ENCODE peak calls at places on chromosome 1, in seven cellular contexts. B is CD8-positive, alpha-beta memory T cell; Y is HCT116; P is lower lobe of right lung; X is psoas muscle; N is K562; M is CD8-positive, alpha-beta T cell. R is an unnamed sample.

GRCh38 chr1:222880586-222880985 is 65.7 kb downstream of the DISP1 start:
- DNase-seq in B (no peak), Y (peak; percentile 34), P (no peak), X (no peak), N (no peak), M (no peak), R (peak; percentile 10)

GRCh38 chr1:23984417-23985186 is 4.5 kb upstream of the SRSF10 start:
- DNase-seq in B (no peak), Y (no peak), P (no peak), X (no peak), N (no peak), M (no peak), R (no peak)

GRCh38 chr1:222384536-222384935 is 163.4 kb downstream of the HHIPL2 start:
- DNase-seq in B (no peak), Y (no peak), P (no peak), X (no peak), N (no peak), M (no peak), R (no peak)

GRCh38 chr1:222843434-222844107 is 28.7 kb downstream of the DISP1 start:
- DNase-seq in B (no peak), Y (no peak), P (no peak), X (no peak), N (no peak), M (no peak), R (no peak)

GRCh38 chr1:44707959-44708831 is 22.8 kb downstream of the RNU5D-1 start:
- DNase-seq in B (no peak), Y (peak; percentile 53), P (no peak), X (no peak), N (peak; percentile 68), M (no peak), R (peak; percentile 62)

GRCh38 chr1:227759345-227760300 is 24.4 kb downstream of the SNAP47 start:
- DNase-seq in B (no peak), Y (no peak), P (no peak), X (peak; percentile 79), N (no peak), M (no peak), R (peak; percentile 95)

GRCh38 chr1:213335084-213335483 is 284.0 kb downstream of the RPS6KC1 start:
- DNase-seq in B (no peak), Y (no peak), P (no peak), X (no peak), N (no peak), M (no peak), R (no peak)

GRCh38 chr1:167532375-167532774 is 14.0 kb upstream of the CD247 start:
- DNase-seq in B (no peak), Y (no peak), P (no peak), X (no peak), N (no peak), M (no peak), R (no peak)

GRCh38 chr1:118618618-118619340 is 369.4 kb downstream of the TBX15 start:
- DNase-seq in B (no peak), Y (no peak), P (no peak), X (no peak), N (no peak), M (no peak), R (no peak)

GRCh38 chr1:1308756-1309524 is 543 bp downstream of the PUSL1 start:
- DNase-seq in B (no peak), Y (no peak), P (peak; percentile 66), X (peak; percentile 56), N (no peak), M (no peak), R (no peak)

GRCh38 chr1:30718636-30719405 is 4.6 kb downstream of the MATN1 start:
- DNase-seq in B (peak; percentile 78), Y (peak; percentile 91), P (peak; percentile 85), X (peak; percentile 77), N (peak; percentile 81), M (peak; percentile 77), R (peak; percentile 91)

GRCh38 chr1:48555271-48555670 is 83.3 kb upstream of the SPATA6 start:
- DNase-seq in B (no peak), Y (no peak), P (no peak), X (no peak), N (no peak), M (no peak), R (no peak)

GRCh38 chr1:109639063-109639840 is 16.6 kb upstream of the GSTM4 start:
- DNase-seq in B (no peak), Y (no peak), P (no peak), X (no peak), N (no peak), M (no peak), R (no peak)

GRCh38 chr1:202733251-202733650 is 23.0 kb upstream of the SYT2 start:
- DNase-seq in B (no peak), Y (no peak), P (no peak), X (no peak), N (no peak), M (no peak), R (no peak)

GRCh38 chr1:156104065-156104810 is 10.3 kb upstream of the LMNA start:
- DNase-seq in B (peak; percentile 60), Y (no peak), P (peak; percentile 85), X (peak; percentile 63), N (no peak), M (no peak), R (peak; percentile 83)

GRCh38 chr1:8856689-8857412 is 21.6 kb downstream of the ENO1 start:
- DNase-seq in B (no peak), Y (no peak), P (no peak), X (no peak), N (no peak), M (no peak), R (no peak)

GRCh38 chr1:172742599-172743500 is 83.9 kb downstream of the FASLG start:
- DNase-seq in B (no peak), Y (peak; percentile 49), P (no peak), X (no peak), N (peak; percentile 36), M (no peak), R (no peak)

GRCh38 chr1:172719694-172720138 is 60.8 kb downstream of the FASLG start:
- DNase-seq in B (no peak), Y (peak; percentile 39), P (no peak), X (no peak), N (peak; percentile 56), M (no peak), R (no peak)

GRCh38 chr1:221741364-221741970 is 422 bp downstream of the DUSP10 start:
- DNase-seq in B (peak; percentile 8), Y (no peak), P (peak; percentile 66), X (peak; percentile 26), N (peak; percentile 41), M (no peak), R (no peak)

GRCh38 chr1:169312084-169312954 is 55.3 kb downstream of the NME7 start:
- DNase-seq in B (peak; percentile 3), Y (peak; percentile 90), P (no peak), X (no peak), N (peak; percentile 73), M (peak; percentile 41), R (peak; percentile 78)

GRCh38 chr1:89687254-89687653 is 54.3 kb downstream of the LRRC8C start:
- DNase-seq in B (no peak), Y (no peak), P (no peak), X (no peak), N (no peak), M (no peak), R (no peak)
- H3K4me1 ChIP-seq in B (peaks cover 11% of the 10 kb centered on the region), Y (no peaks in the 10 kb centered on the region), P (peaks cover 10% of the 10 kb centered on the region), X (no peaks in the 10 kb centered on the region), N (peaks cover 5% of the 10 kb centered on the region), M (peaks cover 22% of the 10 kb centered on the region), R (peaks cover 9% of the 10 kb centered on the region)

GRCh38 chr1:194830387-194830786 is 1644.0 kb upstream of the B3GALT2 start:
- DNase-seq in B (no peak), Y (no peak), P (no peak), X (no peak), N (no peak), M (no peak), R (no peak)
- H3K4me1 ChIP-seq in B (no peaks in the 10 kb centered on the region), Y (peaks cover 15% of the 10 kb centered on the region), P (no peaks in the 10 kb centered on the region), X (no peaks in the 10 kb centered on the region), N (no peaks in the 10 kb centered on the region), M (no peaks in the 10 kb centered on the region), R (no peaks in the 10 kb centered on the region)

DNA sequence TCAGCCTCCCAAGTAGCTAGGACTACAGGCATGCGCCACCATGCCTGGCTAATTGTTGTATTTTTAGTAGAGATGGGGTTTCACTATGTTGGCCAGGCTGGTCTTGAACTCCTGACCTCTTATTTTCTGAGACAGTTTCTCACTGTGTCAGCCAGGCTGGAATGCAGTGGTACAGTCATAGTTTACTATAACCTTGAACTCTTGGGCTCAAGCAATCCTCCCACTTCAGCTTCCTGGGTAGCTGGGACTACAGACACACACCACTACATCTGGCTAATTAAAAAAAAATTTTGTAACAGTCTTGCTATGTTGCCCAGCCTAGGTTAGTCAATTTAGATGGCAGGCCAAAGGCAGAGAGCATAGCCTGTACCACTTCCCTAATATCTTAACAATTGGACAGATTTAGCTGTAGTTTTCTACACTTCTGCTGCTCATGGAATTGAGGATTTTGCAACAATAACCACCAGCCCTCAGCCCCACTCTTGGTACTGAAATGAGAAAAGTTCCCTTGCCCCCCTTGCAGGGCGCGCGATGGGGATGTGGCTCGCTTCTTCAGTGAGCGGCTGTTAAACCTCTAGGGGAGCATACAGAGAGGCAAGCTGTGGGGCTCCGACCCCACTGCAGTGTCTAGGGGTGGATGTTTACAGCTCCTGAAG is 35.0 kb upstream of the PTGFRN start:
- DNase-seq in B (no peak), Y (no peak), P (no peak), X (no peak), N (no peak), M (no peak), R (no peak)
- H3K4me1 ChIP-seq in B (peaks cover 29% of the 10 kb centered on the region), Y (peaks cover 22% of the 10 kb centered on the region), P (peaks cover 24% of the 10 kb centered on the region), X (peaks cover 20% of the 10 kb centered on the region), N (peaks cover 35% of the 10 kb centered on the region), M (peaks cover 34% of the 10 kb centered on the region), R (peaks cover 12% of the 10 kb centered on the region)

DNA sequence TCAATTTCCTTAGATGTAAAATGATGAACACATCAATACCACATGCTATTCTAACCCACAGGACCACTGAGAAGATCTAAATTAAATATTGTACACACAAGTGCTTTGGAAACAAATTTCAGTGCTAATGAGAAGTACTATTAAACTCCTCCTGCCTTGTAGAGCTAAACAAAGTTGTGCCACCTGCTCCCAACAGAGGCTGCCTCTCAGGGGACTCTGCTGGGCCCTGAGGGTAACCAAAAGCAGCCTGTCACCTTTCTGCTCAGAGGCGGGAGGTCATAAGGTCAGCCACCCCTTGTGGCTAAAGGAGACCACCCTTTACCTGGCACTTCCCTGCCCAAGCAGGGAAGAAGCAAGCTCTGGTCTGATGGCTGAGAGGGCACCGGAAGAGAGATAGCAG is 6.3 kb downstream of the SLC9A1 start:
- DNase-seq in B (no peak), Y (no peak), P (no peak), X (no peak), N (no peak), M (no peak), R (no peak)
- H3K4me1 ChIP-seq in B (peaks cover 31% of the 10 kb centered on the region), Y (peaks cover 42% of the 10 kb centered on the region), P (peaks cover 82% of the 10 kb centered on the region), X (peaks cover 86% of the 10 kb centered on the region), N (peaks cover 29% of the 10 kb centered on the region), M (peaks cover 47% of the 10 kb centered on the region), R (peaks cover 31% of the 10 kb centered on the region)

GRCh38 chr1:41672173-41672572 is 187.7 kb upstream of the EDN2 start:
- DNase-seq in B (no peak), Y (peak; percentile 52), P (no peak), X (no peak), N (peak; percentile 33), M (no peak), R (peak; percentile 77)
- H3K4me1 ChIP-seq in B (peaks cover 79% of the 10 kb centered on the region), Y (peaks cover 52% of the 10 kb centered on the region), P (peaks cover 18% of the 10 kb centered on the region), X (no peaks in the 10 kb centered on the region), N (no peaks in the 10 kb centered on the region), M (peaks cover 50% of the 10 kb centered on the region), R (peaks cover 47% of the 10 kb centered on the region)

GRCh38 chr1:25024631-25025350 is 94.7 kb upstream of the RUNX3 start:
- DNase-seq in B (no peak), Y (no peak), P (no peak), X (no peak), N (no peak), M (no peak), R (no peak)
- H3K4me1 ChIP-seq in B (peaks cover 82% of the 10 kb centered on the region), Y (peaks cover 23% of the 10 kb centered on the region), P (peaks cover 38% of the 10 kb centered on the region), X (no peaks in the 10 kb centered on the region), N (peaks cover 14% of the 10 kb centered on the region), M (peaks cover 88% of the 10 kb centered on the region), R (peaks cover 18% of the 10 kb centered on the region)

R was measured in SJSA1.